ENCODE peak calls at places on chromosomes 4 and X, in six cellular contexts. P is WERI-Rb-1, S is left lung, F is heart right ventricle, W is OCI-LY7, H is fibroblast of the aortic adventitia. L is an unnamed sample.

GRCh38 chrX:5458300-5458699 is 770.4 kb downstream of the NLGN4X start:
- DNase-seq in P (peak; percentile 10), S (no peak), H (no peak), W (peak; percentile 21), F (no peak), L (no peak)

GRCh38 chr4:123878976-123879375 is 482.4 kb downstream of the SPRY1 start:
- DNase-seq in S (no peak), P (no peak), W (no peak), H (no peak), F (no peak), L (no peak)

GRCh38 chrX:22081475-22082092 is 49.5 kb downstream of the PHEX start:
- DNase-seq in W (peak; percentile 47), P (peak; percentile 62), F (peak; percentile 18), H (peak; percentile 81), S (peak; percentile 53), L (peak; percentile 61)

GRCh38 chr4:27463816-27464215 is 603.2 kb downstream of the STIM2 start:
- DNase-seq in P (no peak), F (no peak), W (no peak), S (no peak), H (peak; percentile 73), L (no peak)

GRCh38 chr4:61011051-61011450 is 189.1 kb upstream of the ADGRL3 start:
- DNase-seq in F (no peak), H (no peak), P (no peak), S (no peak), W (no peak), L (no peak)

GRCh38 chr4:54941994-54942552 is 183.3 kb downstream of the KDR start:
- DNase-seq in H (no peak), P (no peak), F (peak; percentile 19), S (no peak), W (peak; percentile 70), L (peak; percentile 32)

GRCh38 chrX:133559909-133560308 is 144.6 kb upstream of the GPC4 start:
- DNase-seq in H (no peak), F (no peak), S (no peak), P (no peak), W (no peak), L (no peak)

GRCh38 chr4:174071591-174071990 is 211.9 kb downstream of the FBXO8 start:
- DNase-seq in S (no peak), H (no peak), P (no peak), F (no peak), W (no peak), L (no peak)

GRCh38 chrX:53678667-53679066 is 7.9 kb downstream of the HUWE1 start:
- DNase-seq in H (no peak), P (no peak), S (no peak), F (no peak), W (no peak), L (no peak)

GRCh38 chr4:95265814-95266740 is 282.7 kb downstream of the UNC5C start:
- DNase-seq in S (no peak), W (no peak), H (no peak), F (no peak), P (no peak), L (no peak)

GRCh38 chr4:164529486-164529885 is 224.4 kb upstream of the SMIM31 start:
- DNase-seq in S (no peak), F (no peak), W (no peak), H (no peak), P (peak; percentile 69), L (no peak)

GRCh38 chrX:46408553-46409407 is 136.4 kb downstream of the ZNF674 start:
- DNase-seq in W (peak; percentile 55), H (peak; percentile 84), P (peak; percentile 60), S (peak; percentile 64), F (peak; percentile 54), L (peak; percentile 62)

GRCh38 chr4:2615821-2616220 is 79.4 kb downstream of the FAM193A start:
- DNase-seq in W (no peak), F (no peak), P (no peak), S (no peak), H (no peak), L (no peak)

GRCh38 chrX:34275710-34276109 is 143.6 kb upstream of the FAM47A start:
- DNase-seq in W (no peak), S (no peak), H (no peak), P (no peak), F (no peak), L (no peak)

GRCh38 chr4:112778520-112778919 is 141.6 kb downstream of the LARP7 start:
- DNase-seq in W (no peak), F (no peak), P (no peak), S (no peak), H (no peak), L (no peak)

GRCh38 chr4:173370130-173370476 is 651 bp upstream of the SAP30 start:
- DNase-seq in H (no peak), P (peak; percentile 53), S (peak; percentile 66), W (peak; percentile 77), F (peak; percentile 66), L (no peak)

GRCh38 chrX:107711521-107712041 is 64.0 kb downstream of the TSC22D3 start:
- DNase-seq in F (no peak), W (no peak), P (no peak), H (no peak), S (no peak), L (no peak)

DNA sequence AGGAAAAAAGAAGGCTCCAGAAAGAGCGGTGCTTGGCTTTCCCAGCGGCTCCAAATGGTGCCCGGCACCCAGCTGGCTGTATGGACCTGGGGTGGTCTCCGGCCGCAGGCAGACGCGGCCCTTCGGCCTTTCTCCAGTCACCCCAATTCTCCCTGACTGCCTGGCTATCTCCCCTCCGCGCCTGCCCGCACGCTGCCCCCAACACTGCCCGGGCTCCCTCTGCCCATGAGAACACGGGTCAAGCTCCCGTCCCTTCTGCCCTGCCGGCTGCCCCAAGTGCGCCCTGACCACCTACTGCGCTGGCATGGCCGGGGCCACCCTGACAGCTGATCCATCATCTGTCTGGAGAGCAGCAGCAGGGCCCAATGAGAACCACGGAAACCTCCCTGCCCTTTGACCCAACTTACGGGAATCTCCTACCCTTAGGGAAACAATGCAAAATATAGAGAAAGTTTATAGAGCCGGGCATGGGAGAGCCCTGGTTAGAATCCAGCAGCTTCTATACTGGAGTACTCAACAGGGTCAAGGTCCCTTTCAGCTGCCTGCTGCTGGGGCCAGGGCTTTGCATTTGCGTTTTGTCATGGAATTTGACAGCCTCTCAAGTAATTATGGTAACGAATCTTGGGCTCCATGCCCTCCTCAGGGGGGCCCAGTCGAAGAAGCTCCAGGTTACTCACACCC is 1.2 kb upstream of the FAM3A start:
- DNase-seq in S (no peak), P (no peak), W (no peak), F (no peak), H (no peak), L (no peak)
- H3K4me3 ChIP-seq in S (no peak overlapping the region), P (no peak overlapping the region), W (no peak overlapping the region), F (no peak overlapping the region), H (peak overlapping the region; percentile 18), L (peak overlapping the region; percentile 65)

DNA sequence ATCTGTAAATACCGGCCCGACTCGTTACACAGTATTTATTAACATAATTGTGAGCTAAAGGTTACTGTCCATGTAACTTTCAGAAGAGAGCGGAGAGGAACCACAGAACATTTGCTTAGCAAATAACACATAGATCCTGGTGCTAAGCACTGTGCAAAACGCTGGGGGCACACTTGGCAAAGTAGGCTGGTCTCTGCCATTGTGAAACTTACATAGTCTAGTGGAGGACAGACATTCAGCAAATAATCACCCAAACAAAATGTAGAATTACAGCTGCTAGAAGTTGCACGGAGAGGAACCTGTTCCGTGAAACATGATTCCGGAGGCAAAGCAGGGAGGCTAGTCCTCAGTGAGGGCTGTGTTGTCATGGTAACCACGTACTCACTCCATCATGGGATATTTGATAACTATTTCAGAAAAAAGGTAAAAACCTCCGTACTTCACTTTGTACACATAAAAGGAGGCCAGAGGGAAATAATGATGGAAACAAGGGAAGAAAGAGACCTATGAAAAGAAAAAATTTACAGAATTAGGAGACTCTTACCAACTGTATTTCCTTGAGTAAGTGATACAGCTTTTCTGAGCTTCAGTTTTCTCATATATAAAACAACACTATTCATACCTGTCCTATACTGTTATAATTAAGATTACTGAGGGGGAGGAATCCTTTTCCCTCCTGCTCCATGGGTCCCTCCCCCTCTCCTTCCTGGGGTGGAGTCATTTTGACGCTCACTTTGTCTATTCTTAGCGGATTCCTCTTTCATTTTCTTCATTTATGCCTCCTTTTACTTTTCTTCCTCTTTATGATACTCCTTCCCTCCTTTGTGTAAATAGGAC is 760 bp upstream of the RASGEF1B start:
- DNase-seq in P (peak; percentile 36), F (no peak), W (peak; percentile 90), S (no peak), H (peak; percentile 32), L (peak; percentile 12)
- TF ChIP-seq CTCF in P (peak; percentile 15), F (peak; percentile 19), W (peak; percentile 82), S (no peak), H (peak; percentile 9), L (peak; percentile 30)

GRCh38 chrX:118520206-118520857 is 24.7 kb downstream of the DOCK11 start:
- DNase-seq in W (no peak), P (no peak), S (no peak), F (no peak), H (peak; percentile 88), L (peak; percentile 75)
- H3K4me3 ChIP-seq in W (no peak overlapping the region), P (no peak overlapping the region), S (no peak overlapping the region), F (no peak overlapping the region), H (no peak overlapping the region), L (no peak overlapping the region)

GRCh38 chr4:151709071-151709470 is 51.7 kb downstream of the GATB start:
- DNase-seq in H (no peak), P (no peak), F (no peak), W (no peak), S (no peak), L (no peak)
- TF ChIP-seq CTCF in H (no peak), P (no peak), F (no peak), W (no peak), S (no peak), L (no peak)

GRCh38 chrX:104254442-104255115 is at the start of gene ESX1:
- DNase-seq in S (no peak), F (no peak), H (no peak), W (no peak), P (no peak), L (peak; percentile 0)
- H3K4me3 ChIP-seq in S (no peak within 1 kb of the TSS), F (no peak within 1 kb of the TSS), H (no peak within 1 kb of the TSS), W (no peak within 1 kb of the TSS), P (no peak within 1 kb of the TSS), L (no peak within 1 kb of the TSS)

DNA sequence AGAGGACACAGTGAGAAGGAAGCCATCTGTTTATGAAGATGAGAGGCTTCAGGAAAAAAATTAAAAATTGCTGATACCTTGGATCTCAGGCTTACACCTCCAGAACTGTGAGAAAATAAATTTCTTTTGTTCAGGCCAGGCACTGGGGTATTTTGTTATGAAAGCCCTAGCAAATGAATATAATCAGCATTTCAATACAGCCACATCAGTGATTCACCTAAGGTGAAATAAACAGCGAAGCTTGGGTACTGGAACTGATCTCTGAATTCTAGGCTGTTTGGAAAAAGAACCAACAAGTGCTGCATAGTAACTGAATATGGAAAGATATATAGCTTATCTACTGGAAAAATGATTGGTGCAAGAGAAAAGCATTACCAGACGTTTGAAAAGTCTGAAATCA is 88.5 kb downstream of the PDS5A start:
- DNase-seq in H (no peak), P (no peak), S (no peak), W (no peak), F (no peak), L (no peak)
- TF ChIP-seq CTCF in H (no peak), P (no peak), S (no peak), W (no peak), F (no peak), L (no peak)

L was measured in AG10803.